ENCODE peak calls at places on chromosomes 7 and 10, in eight cellular contexts. Q is bronchial epithelial cell; Z is OCI-LY7; X is dorsolateral prefrontal cortex; T is tibial artery; F is stimulated activated naive CD4-positive, alpha-beta T cell treated with Interleukin-2 at 50 U/mL for 16 hours; G is hypothalamus; D is ovary. Y is an unnamed sample.

GRCh38 chr10:12644380-12645144 is 295.2 kb downstream of the CAMK1D start:
- DNase-seq in D (no peak), G (no peak), T (no peak), Z (no peak), X (no peak), Q (no peak), F (no peak), Y (no peak)

GRCh38 chr10:78042058-78042751 is 8.5 kb downstream of the RPS24 start:
- DNase-seq in D (no peak), X (no peak), F (no peak), Z (no peak), G (no peak), Q (no peak), T (no peak), Y (no peak)

GRCh38 chr10:63720072-63720537 is 198.9 kb downstream of the REEP3 start:
- DNase-seq in F (peak), G (no peak), T (no peak), Z (peak), X (no peak), D (no peak), Q (peak), Y (peak)

GRCh38 chr7:69402696-69403095 is 195.6 kb upstream of the AUTS2 start:
- DNase-seq in Q (no peak), D (no peak), F (no peak), Z (no peak), G (no peak), X (no peak), T (no peak), Y (no peak)

GRCh38 chr7:36021917-36022550 is 131.0 kb upstream of the EEPD1 start:
- DNase-seq in F (no peak), Q (no peak), X (no peak), D (peak), T (no peak), Z (no peak), G (no peak), Y (no peak)

GRCh38 chr7:6614941-6615737 is at the start of gene ZNF853:
- DNase-seq in G (no peak), D (peak), Q (no peak), X (no peak), T (no peak), Z (no peak), F (no peak), Y (no peak)

GRCh38 chr7:774161-775109 is 47.4 kb upstream of the PRKAR1B start:
- DNase-seq in X (peak), G (no peak), T (no peak), F (peak), Q (peak), D (peak), Z (peak), Y (peak)

GRCh38 chr7:16933296-16934248 is 51.8 kb upstream of the AGR3 start:
- DNase-seq in F (no peak), G (no peak), Q (no peak), X (no peak), T (no peak), D (no peak), Z (no peak), Y (no peak)

GRCh38 chr7:130154501-130155317 is 50.5 kb downstream of the TMEM209 start:
- DNase-seq in G (no peak), Q (no peak), T (no peak), F (no peak), Z (no peak), X (no peak), D (no peak), Y (no peak)

GRCh38 chr10:92200564-92200963 is 90.3 kb downstream of the CPEB3 start:
- DNase-seq in X (no peak), T (no peak), Q (peak), F (no peak), Z (no peak), G (no peak), D (no peak), Y (no peak)

GRCh38 chr10:101066146-101066889 is 4.5 kb downstream of the KAZALD1 start:
- DNase-seq in T (peak), G (no peak), Q (peak), Z (peak), X (no peak), D (peak), F (peak), Y (peak)

GRCh38 chr10:86401588-86402282 is 35.1 kb upstream of the GRID1 start:
- DNase-seq in F (no peak), Q (no peak), G (no peak), X (no peak), D (peak), T (no peak), Z (peak), Y (no peak)

GRCh38 chr7:128920913-128921582 is 10.5 kb upstream of the KCP start:
- DNase-seq in X (no peak), G (no peak), Q (no peak), Z (no peak), T (peak), D (no peak), F (no peak), Y (no peak)

GRCh38 chr7:47763063-47763974 is 181.4 kb upstream of the TNS3 start:
- DNase-seq in G (no peak), X (no peak), Z (no peak), Q (peak), D (no peak), T (no peak), F (no peak), Y (no peak)

GRCh38 chr10:110609592-110609991 is 34.5 kb upstream of the RBM20 start:
- DNase-seq in D (no peak), X (no peak), G (no peak), Q (peak), Z (peak), F (no peak), T (no peak), Y (no peak)

GRCh38 chr10:132139526-132139925 is 47.2 kb upstream of the DPYSL4 start:
- DNase-seq in Q (no peak), G (no peak), D (no peak), X (peak), T (peak), Z (no peak), F (no peak), Y (no peak)

GRCh38 chr10:117004238-117004626 is 755 bp downstream of the SHTN1 start:
- DNase-seq in Q (peak), Z (no peak), X (no peak), F (no peak), T (no peak), D (no peak), G (no peak), Y (no peak)

GRCh38 chr7:51701935-51702334 is 385.3 kb upstream of the COBL start:
- DNase-seq in X (no peak), Z (no peak), D (no peak), T (no peak), Q (no peak), G (no peak), F (no peak), Y (no peak)

GRCh38 chr10:26741368-26741767 is 43.9 kb downstream of the PDSS1 start:
- DNase-seq in F (no peak), X (no peak), D (no peak), G (no peak), Z (peak), Q (no peak), T (no peak), Y (no peak)

GRCh38 chr10:124323145-124323725 is 95.5 kb downstream of the OAT start:
- DNase-seq in Q (peak), T (peak), Z (no peak), F (no peak), X (no peak), G (no peak), D (no peak), Y (no peak)

GRCh38 chr7:23273141-23273599 is 26.0 kb upstream of the MALSU1 start:
- DNase-seq in T (peak), F (peak), D (peak), Q (peak), X (peak), Z (peak), G (no peak), Y (peak)

GRCh38 chr7:112079122-112079521 is 127.1 kb downstream of the DOCK4 start:
- DNase-seq in X (no peak), T (no peak), Z (no peak), Q (no peak), F (no peak), G (no peak), D (no peak), Y (no peak)

GRCh38 chr10:85492684-85493083 is 873.9 kb downstream of the GRID1 start:
- DNase-seq in Q (no peak), Z (no peak), G (no peak), F (no peak), T (no peak), X (no peak), D (no peak), Y (no peak)

GRCh38 chr10:129952771-129953489 is 11.1 kb downstream of the EBF3 start:
- DNase-seq in Z (no peak), T (peak), G (no peak), F (no peak), D (no peak), X (no peak), Q (no peak), Y (no peak)

GRCh38 chr7:131040467-131040932 is 287.2 kb upstream of the MKLN1 start:
- DNase-seq in Z (peak), F (peak), G (no peak), T (no peak), X (no peak), Q (peak), D (no peak), Y (no peak)

GRCh38 chr7:101087334-101088068 is 2.2 kb downstream of the TRIM56 start:
- DNase-seq in Q (no peak), X (no peak), F (no peak), D (no peak), T (no peak), G (no peak), Z (no peak), Y (no peak)

GRCh38 chr7:137084607-137085380 is 216.3 kb downstream of the CHRM2 start:
- DNase-seq in G (no peak), Q (no peak), Z (no peak), D (no peak), F (no peak), X (no peak), T (no peak), Y (no peak)

GRCh38 chr10:87092861-87093460 is 1.7 kb downstream of the GLUD1 start:
- DNase-seq in Q (peak), G (no peak), Z (peak), X (no peak), F (no peak), D (no peak), T (no peak), Y (peak)